ENCODE peak calls at places on chromosome 2, in four cellular contexts. One of them, this sample, is unnamed.
A peak's percentile ranks its signal among the peaks of the same experiment; 100 is the strongest.

GRCh38 chr2:98608962-98609604 is 694 bp downstream of the UNC50 start:
- DNase-seq in tibial nerve: no peak
- DNase-seq in sigmoid colon: no peak
- DNase-seq in A549: peak; percentile 16
- DNase-seq in this sample: no peak

GRCh38 chr2:100427627-100428258 is 10.3 kb upstream of the CHST10 start:
- DNase-seq in sigmoid colon: peak; percentile 91
- DNase-seq in A549: no peak
- DNase-seq in tibial nerve: no peak
- DNase-seq in this sample: no peak

GRCh38 chr2:10028988-10029874 is 14.1 kb upstream of the KLF11 start:
- DNase-seq in A549: no peak
- DNase-seq in sigmoid colon: peak; percentile 82
- DNase-seq in tibial nerve: no peak
- DNase-seq in this sample: no peak

GRCh38 chr2:236718207-236718992 is 148.8 kb downstream of the ACKR3 start:
- DNase-seq in A549: no peak
- DNase-seq in tibial nerve: no peak
- DNase-seq in sigmoid colon: no peak
- DNase-seq in this sample: peak; percentile 55

GRCh38 chr2:167190053-167190452 is 301.8 kb downstream of the XIRP2 start:
- DNase-seq in A549: no peak
- DNase-seq in sigmoid colon: no peak
- DNase-seq in tibial nerve: no peak
- DNase-seq in this sample: no peak

GRCh38 chr2:106137944-106138903 is 55.9 kb downstream of the UXS1 start:
- DNase-seq in sigmoid colon: no peak
- DNase-seq in A549: no peak
- DNase-seq in tibial nerve: no peak
- DNase-seq in this sample: no peak

GRCh38 chr2:197183355-197183754 is 127.2 kb downstream of the ANKRD44 start:
- DNase-seq in tibial nerve: no peak
- DNase-seq in A549: no peak
- DNase-seq in sigmoid colon: no peak
- DNase-seq in this sample: no peak

GRCh38 chr2:17445744-17446143 is 72.5 kb downstream of the RAD51AP2 start:
- DNase-seq in tibial nerve: no peak
- DNase-seq in A549: no peak
- DNase-seq in sigmoid colon: no peak
- DNase-seq in this sample: no peak

GRCh38 chr2:149768320-149768799 is 180.8 kb upstream of the MMADHC start:
- DNase-seq in tibial nerve: no peak
- DNase-seq in sigmoid colon: no peak
- DNase-seq in A549: no peak
- DNase-seq in this sample: peak; percentile 45

GRCh38 chr2:100242891-100243670 is 79.2 kb downstream of the LONRF2 start:
- DNase-seq in tibial nerve: no peak
- DNase-seq in A549: peak; percentile 43
- DNase-seq in sigmoid colon: peak; percentile 84
- DNase-seq in this sample: peak; percentile 16

GRCh38 chr2:216596986-216597509 is 36.2 kb upstream of the IGFBP2 start:
- DNase-seq in tibial nerve: no peak
- DNase-seq in sigmoid colon: no peak
- DNase-seq in A549: no peak
- DNase-seq in this sample: no peak

GRCh38 chr2:45458909-45459563 is 152.0 kb downstream of the SRBD1 start:
- DNase-seq in sigmoid colon: no peak
- DNase-seq in A549: peak; percentile 33
- DNase-seq in tibial nerve: no peak
- DNase-seq in this sample: peak; percentile 47

GRCh38 chr2:238104521-238105311 is 4.6 kb downstream of the ESPNL start:
- DNase-seq in sigmoid colon: peak; percentile 59
- DNase-seq in tibial nerve: peak; percentile 4
- DNase-seq in A549: no peak
- DNase-seq in this sample: no peak

GRCh38 chr2:75277111-75277510 is 77.8 kb upstream of the TACR1 start:
- DNase-seq in tibial nerve: no peak
- DNase-seq in A549: no peak
- DNase-seq in sigmoid colon: no peak
- DNase-seq in this sample: peak; percentile 24

GRCh38 chr2:103986001-103986400 is 867.9 kb upstream of the POU3F3 start:
- DNase-seq in A549: no peak
- DNase-seq in tibial nerve: no peak
- DNase-seq in sigmoid colon: no peak
- DNase-seq in this sample: no peak

GRCh38 chr2:116733699-116734098 is 1080.8 kb upstream of the DDX18 start:
- DNase-seq in A549: no peak
- DNase-seq in tibial nerve: no peak
- DNase-seq in sigmoid colon: no peak
- DNase-seq in this sample: no peak

GRCh38 chr2:67888351-67889005 is 174.3 kb downstream of the C1D start:
- DNase-seq in A549: no peak
- DNase-seq in tibial nerve: no peak
- DNase-seq in sigmoid colon: no peak
- DNase-seq in this sample: no peak

GRCh38 chr2:11169333-11169732 is 14.1 kb downstream of the SLC66A3 start:
- DNase-seq in A549: no peak
- DNase-seq in tibial nerve: no peak
- DNase-seq in sigmoid colon: no peak
- DNase-seq in this sample: no peak

GRCh38 chr2:96727431-96727830 is 12.4 kb downstream of the LMAN2L start:
- DNase-seq in sigmoid colon: peak; percentile 10
- DNase-seq in tibial nerve: no peak
- DNase-seq in A549: no peak
- DNase-seq in this sample: no peak

GRCh38 chr2:105114551-105114950 is 76.7 kb downstream of the MRPS9 start:
- DNase-seq in A549: peak; percentile 59
- DNase-seq in tibial nerve: no peak
- DNase-seq in sigmoid colon: no peak
- DNase-seq in this sample: peak; percentile 43

GRCh38 chr2:20667531-20668401 is 822 bp downstream of the GDF7 start:
- DNase-seq in tibial nerve: no peak
- DNase-seq in sigmoid colon: no peak
- DNase-seq in A549: no peak
- DNase-seq in this sample: no peak

GRCh38 chr2:97734061-97734912 is 20.9 kb downstream of the ZAP70 start:
- DNase-seq in A549: no peak
- DNase-seq in sigmoid colon: no peak
- DNase-seq in tibial nerve: no peak
- DNase-seq in this sample: no peak

GRCh38 chr2:201403904-201404303 is 46.8 kb upstream of the FLACC1 start:
- DNase-seq in tibial nerve: no peak
- DNase-seq in sigmoid colon: no peak
- DNase-seq in A549: no peak
- DNase-seq in this sample: peak; percentile 63

GRCh38 chr2:6224267-6224666 is 532.1 kb downstream of the SOX11 start:
- DNase-seq in sigmoid colon: no peak
- DNase-seq in tibial nerve: no peak
- DNase-seq in A549: no peak
- DNase-seq in this sample: no peak

GRCh38 chr2:31434911-31435310 is 20.4 kb upstream of the XDH start:
- DNase-seq in A549: peak; percentile 36
- DNase-seq in sigmoid colon: no peak
- DNase-seq in tibial nerve: no peak
- DNase-seq in this sample: no peak

GRCh38 chr2:216113572-216113971 is 4.4 kb downstream of the XRCC5 start:
- DNase-seq in sigmoid colon: no peak
- DNase-seq in A549: no peak
- DNase-seq in tibial nerve: no peak
- DNase-seq in this sample: no peak

GRCh38 chr2:201949036-201950012 is 84.3 kb upstream of the FZD7 start:
- DNase-seq in sigmoid colon: no peak
- DNase-seq in A549: no peak
- DNase-seq in tibial nerve: no peak
- DNase-seq in this sample: no peak

GRCh38 chr2:46827274-46827930 is 88.2 kb downstream of the MCFD2 start:
- DNase-seq in tibial nerve: no peak
- DNase-seq in sigmoid colon: no peak
- DNase-seq in A549: no peak
- DNase-seq in this sample: no peak

DNA sequence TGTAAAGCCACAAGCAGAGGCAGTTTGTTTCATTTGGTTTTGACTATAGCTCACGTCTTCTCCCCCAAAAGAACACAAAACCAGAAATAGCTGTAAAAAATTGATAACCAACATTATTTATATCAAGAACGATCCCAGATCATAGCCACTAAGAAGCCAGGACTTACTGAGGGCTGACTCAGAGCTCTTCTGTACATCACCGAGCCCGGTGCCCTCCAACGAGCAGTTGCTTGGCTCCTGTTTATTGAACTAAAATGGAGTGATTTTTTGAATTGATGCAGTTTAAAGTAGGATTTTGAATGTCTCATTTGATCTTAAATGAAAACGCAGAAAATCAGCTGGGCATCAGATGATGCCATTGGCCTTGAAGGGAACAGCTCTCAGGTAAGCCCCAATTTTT is 343.3 kb downstream of the INSIG2 start:
- DNase-seq in sigmoid colon: no peak
- DNase-seq in tibial nerve: no peak
- DNase-seq in A549: no peak
- DNase-seq in this sample: no peak
- H3K4me1 ChIP-seq in sigmoid colon: no peaks in the 10 kb centered on the region
- H3K4me1 ChIP-seq in tibial nerve: no peaks in the 10 kb centered on the region
- H3K4me1 ChIP-seq in A549: peaks cover 9% of the 10 kb centered on the region
- H3K4me1 ChIP-seq in this sample: peaks cover 22% of the 10 kb centered on the region

GRCh38 chr2:206062724-206063123 is 23.2 kb downstream of the INO80D start:
- DNase-seq in tibial nerve: no peak
- DNase-seq in A549: no peak
- DNase-seq in sigmoid colon: no peak
- DNase-seq in this sample: no peak
- TF ChIP-seq CTCF in tibial nerve: no peak
- TF ChIP-seq CTCF in A549: no peak
- TF ChIP-seq CTCF in sigmoid colon: no peak
- TF ChIP-seq CTCF in this sample: no peak

DNA sequence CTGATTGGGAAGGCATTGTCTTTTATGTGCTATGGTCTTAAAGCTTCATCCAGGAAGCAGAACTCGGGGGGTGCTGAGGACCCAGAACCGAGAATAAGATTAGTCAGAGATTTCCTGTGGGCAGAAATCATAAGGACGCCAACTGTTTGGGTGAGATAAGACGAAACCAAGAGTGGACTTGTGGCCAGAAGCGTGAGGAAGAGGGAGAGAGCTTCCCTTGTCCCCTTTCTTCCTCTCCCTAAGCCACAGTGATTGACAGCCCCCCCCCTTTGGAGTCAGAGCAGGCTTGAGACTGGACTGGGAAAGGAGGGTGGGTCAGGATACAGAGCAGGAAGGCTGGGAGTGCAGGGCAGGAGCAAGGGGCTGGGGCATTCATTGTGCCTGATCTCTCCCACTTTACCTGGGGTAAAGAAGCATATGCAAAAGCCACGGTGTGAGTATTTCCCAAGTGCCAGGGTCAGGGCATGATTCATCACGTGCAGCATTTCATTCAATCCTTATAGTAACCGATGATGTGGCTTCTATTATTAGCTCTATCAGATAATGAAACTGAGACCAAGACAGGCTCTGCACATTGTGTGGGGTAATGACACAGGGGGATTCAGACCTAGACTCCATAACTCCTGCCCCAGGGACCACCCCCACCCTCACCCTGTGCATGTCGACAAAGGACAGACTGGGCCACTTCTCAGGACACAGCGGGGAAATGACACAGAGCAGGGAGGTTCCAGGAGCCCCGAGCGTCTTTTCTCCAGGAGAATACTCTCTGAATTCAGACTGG is 3.0 kb upstream of the IL1RN start:
- DNase-seq in sigmoid colon: no peak
- DNase-seq in A549: no peak
- DNase-seq in tibial nerve: no peak
- DNase-seq in this sample: no peak
- H3K4me1 ChIP-seq in sigmoid colon: no peaks in the 10 kb centered on the region
- H3K4me1 ChIP-seq in A549: peaks cover 15% of the 10 kb centered on the region
- H3K4me1 ChIP-seq in tibial nerve: no peaks in the 10 kb centered on the region
- H3K4me1 ChIP-seq in this sample: peaks cover 13% of the 10 kb centered on the region

GRCh38 chr2:182914852-182915251 is 48.4 kb upstream of the FRZB start:
- DNase-seq in sigmoid colon: no peak
- DNase-seq in tibial nerve: no peak
- DNase-seq in A549: no peak
- DNase-seq in this sample: peak; percentile 23

GRCh38 chr2:182916417-182916816 is 50.0 kb upstream of the FRZB start:
- DNase-seq in A549: no peak
- DNase-seq in tibial nerve: no peak
- DNase-seq in sigmoid colon: no peak
- DNase-seq in this sample: no peak

GRCh38 chr2:182917924-182918323 is 51.5 kb upstream of the FRZB start:
- DNase-seq in sigmoid colon: no peak
- DNase-seq in A549: no peak
- DNase-seq in tibial nerve: no peak
- DNase-seq in this sample: no peak

GRCh38 chr2:182913064-182913463 is 46.6 kb upstream of the FRZB start:
- DNase-seq in A549: no peak
- DNase-seq in sigmoid colon: no peak
- DNase-seq in tibial nerve: no peak
- DNase-seq in this sample: no peak

GRCh38 chr2:182915369-182916326 is 49.2 kb upstream of the FRZB start:
- DNase-seq in A549: no peak
- DNase-seq in sigmoid colon: no peak
- DNase-seq in tibial nerve: no peak
- DNase-seq in this sample: peak; percentile 58
- TF ChIP-seq CTCF in A549: no peak
- TF ChIP-seq CTCF in sigmoid colon: no peak
- TF ChIP-seq CTCF in tibial nerve: no peak
- TF ChIP-seq CTCF in this sample: no peak

GRCh38 chr2:8441371-8441770 is 240.5 kb upstream of the ID2 start:
- DNase-seq in A549: no peak
- DNase-seq in tibial nerve: no peak
- DNase-seq in sigmoid colon: peak; percentile 19
- DNase-seq in this sample: no peak
- H3K4me1 ChIP-seq in A549: no peaks in the 10 kb centered on the region
- H3K4me1 ChIP-seq in tibial nerve: no peaks in the 10 kb centered on the region
- H3K4me1 ChIP-seq in sigmoid colon: no peaks in the 10 kb centered on the region
- H3K4me1 ChIP-seq in this sample: no peaks in the 10 kb centered on the region

GRCh38 chr2:232432598-232433184 is 23.3 kb upstream of the ALPI start:
- DNase-seq in A549: no peak
- DNase-seq in sigmoid colon: no peak
- DNase-seq in tibial nerve: no peak
- DNase-seq in this sample: no peak
- TF ChIP-seq CTCF in A549: no peak
- TF ChIP-seq CTCF in sigmoid colon: no peak
- TF ChIP-seq CTCF in tibial nerve: no peak
- TF ChIP-seq CTCF in this sample: peak; percentile 33

GRCh38 chr2:203682688-203683130 is 23.7 kb upstream of the CD28 start:
- DNase-seq in tibial nerve: no peak
- DNase-seq in sigmoid colon: no peak
- DNase-seq in A549: no peak
- DNase-seq in this sample: no peak
- H3K4me1 ChIP-seq in tibial nerve: peaks cover 73% of the 10 kb centered on the region
- H3K4me1 ChIP-seq in sigmoid colon: no peaks in the 10 kb centered on the region
- H3K4me1 ChIP-seq in A549: peaks cover 16% of the 10 kb centered on the region
- H3K4me1 ChIP-seq in this sample: peaks cover 41% of the 10 kb centered on the region

GRCh38 chr2:3628800-3629199 is 29.2 kb upstream of the ALLC start:
- DNase-seq in sigmoid colon: peak; percentile 65
- DNase-seq in A549: no peak
- DNase-seq in tibial nerve: no peak
- DNase-seq in this sample: no peak
- TF ChIP-seq CTCF in sigmoid colon: no peak
- TF ChIP-seq CTCF in A549: no peak
- TF ChIP-seq CTCF in tibial nerve: no peak
- TF ChIP-seq CTCF in this sample: peak; percentile 39

GRCh38 chr2:129709956-129710598 is 269.4 kb upstream of the RAB6C start:
- DNase-seq in sigmoid colon: no peak
- DNase-seq in A549: no peak
- DNase-seq in tibial nerve: no peak
- DNase-seq in this sample: no peak
- H3K4me1 ChIP-seq in sigmoid colon: no peaks in the 10 kb centered on the region
- H3K4me1 ChIP-seq in A549: no peaks in the 10 kb centered on the region
- H3K4me1 ChIP-seq in tibial nerve: no peaks in the 10 kb centered on the region
- H3K4me1 ChIP-seq in this sample: no peaks in the 10 kb centered on the region

GRCh38 chr2:231198291-231199173 is at the start of gene ARMC9:
- DNase-seq in tibial nerve: peak; percentile 47
- DNase-seq in sigmoid colon: peak; percentile 82
- DNase-seq in A549: peak; percentile 71
- DNase-seq in this sample: peak; percentile 57
- TF ChIP-seq CTCF in tibial nerve: no peak
- TF ChIP-seq CTCF in sigmoid colon: no peak
- TF ChIP-seq CTCF in A549: no peak
- TF ChIP-seq CTCF in this sample: no peak

This sample was measured in foreskin keratinocyte.